ENCODE peak calls at places on chromosomes 6 and 20, in seven cellular contexts. P, R, V, O, J, E and I are unnamed samples.

GRCh38 chr6:31495580-31495979 is 2.4 kb upstream of the MICB start:
- DNase-seq in O (no peak), P (no peak), V (no peak), J (no peak), R (no peak), E (no peak), I (no peak)

GRCh38 chr6:21227486-21227885 is 366.1 kb upstream of the SOX4 start:
- DNase-seq in V (no peak), J (no peak), R (no peak), P (no peak), O (no peak), E (no peak), I (no peak)

GRCh38 chr6:13081189-13081563 is 247.2 kb downstream of the TBC1D7 start:
- DNase-seq in E (no peak), V (no peak), P (no peak), O (no peak), R (no peak), J (no peak), I (no peak)

GRCh38 chr6:30782425-30783014 is 38.2 kb upstream of the IER3 start:
- DNase-seq in V (no peak), P (no peak), J (no peak), E (no peak), O (no peak), R (no peak), I (no peak)

GRCh38 chr6:17968081-17968518 is 19.3 kb downstream of the KIF13A start:
- DNase-seq in E (no peak), R (no peak), J (no peak), O (no peak), P (no peak), V (no peak), I (no peak)

GRCh38 chr6:21538186-21538798 is 55.3 kb upstream of the SOX4 start:
- DNase-seq in E (no peak), O (no peak), P (no peak), J (no peak), R (no peak), V (no peak), I (no peak)

GRCh38 chr20:6533828-6534388 is 233.6 kb upstream of the BMP2 start:
- DNase-seq in E (no peak), R (no peak), J (no peak), O (no peak), P (no peak), V (no peak), I (no peak)

GRCh38 chr20:20498081-20498861 is 130.4 kb downstream of the INSM1 start:
- DNase-seq in P (no peak), R (no peak), E (no peak), V (no peak), O (peak; percentile 15), J (no peak), I (no peak)

GRCh38 chr6:168155193-168155592 is 76.2 kb upstream of the FRMD1 start:
- DNase-seq in J (no peak), P (no peak), O (no peak), V (no peak), E (no peak), R (no peak), I (no peak)

GRCh38 chr6:142764306-142764705 is 180.7 kb downstream of the HIVEP2 start:
- DNase-seq in R (no peak), J (no peak), E (no peak), V (no peak), P (no peak), O (no peak), I (no peak)

GRCh38 chr6:13488015-13488895 is 855 bp upstream of the GFOD1 start:
- DNase-seq in P (peak; percentile 59), R (peak; percentile 61), J (peak; percentile 58), O (peak; percentile 11), V (peak; percentile 74), E (no peak), I (no peak)

GRCh38 chr6:1686117-1687098 is 76.7 kb downstream of the FOXC1 start:
- DNase-seq in V (no peak), R (no peak), E (no peak), P (no peak), O (no peak), J (peak; percentile 96), I (no peak)

GRCh38 chr20:15637971-15638754 is 935.1 kb downstream of the KIF16B start:
- DNase-seq in E (no peak), R (no peak), J (no peak), V (no peak), O (peak; percentile 17), P (no peak), I (no peak)

GRCh38 chr6:41373919-41374617 is 38.7 kb downstream of the NCR2 start:
- DNase-seq in V (no peak), O (no peak), E (no peak), J (peak; percentile 11), P (no peak), R (no peak), I (no peak)

GRCh38 chr6:1311400-1312192 is at the start of gene FOXQ1:
- DNase-seq in E (no peak), P (peak; percentile 77), O (no peak), J (peak; percentile 51), R (peak; percentile 77), V (no peak), I (no peak)

GRCh38 chr20:45547206-45547770 is at the start of gene EPPIN:
- DNase-seq in V (no peak), P (no peak), E (no peak), O (no peak), J (no peak), R (no peak), I (no peak)

GRCh38 chr6:41426438-41426851 is 91.0 kb downstream of the NCR2 start:
- DNase-seq in V (no peak), E (no peak), O (no peak), J (no peak), R (no peak), P (no peak), I (no peak)

GRCh38 chr6:159871911-159872310 is 18.9 kb upstream of the MAS1 start:
- DNase-seq in P (no peak), R (no peak), E (no peak), J (no peak), O (no peak), V (no peak), I (no peak)

GRCh38 chr6:13248053-13248452 is 80.3 kb downstream of the TBC1D7 start:
- DNase-seq in E (no peak), J (peak; percentile 60), R (no peak), V (no peak), O (no peak), P (no peak), I (peak; percentile 16)

GRCh38 chr6:72624557-72625160 is 2.8 kb downstream of the KCNQ5 start:
- DNase-seq in J (no peak), O (no peak), E (no peak), R (no peak), V (no peak), P (no peak), I (no peak)

GRCh38 chr6:35522660-35523658 is 10.3 kb upstream of the TULP1 start:
- DNase-seq in R (peak; percentile 76), J (peak; percentile 39), V (peak; percentile 85), P (peak; percentile 74), E (peak; percentile 66), O (peak; percentile 89), I (peak; percentile 52)

GRCh38 chr6:167815296-167815980 is 11.3 kb upstream of the AFDN start:
- DNase-seq in V (no peak), O (no peak), E (no peak), R (no peak), J (no peak), P (no peak), I (no peak)

GRCh38 chr6:169567809-169568208 is 134.0 kb downstream of the WDR27 start:
- DNase-seq in V (no peak), P (no peak), E (no peak), R (no peak), J (no peak), O (no peak), I (no peak)

GRCh38 chr6:129498950-129499870 is 210.8 kb downstream of the ARHGAP18 start:
- DNase-seq in J (no peak), V (no peak), R (peak; percentile 26), O (no peak), E (peak; percentile 9), P (no peak), I (no peak)

GRCh38 chr6:2020909-2021308 is 224.5 kb downstream of the GMDS start:
- DNase-seq in E (no peak), J (peak; percentile 81), V (no peak), R (no peak), O (no peak), P (no peak), I (no peak)

GRCh38 chr6:109455502-109456282 is at the start of gene MICAL1:
- DNase-seq in O (peak; percentile 55), J (peak; percentile 70), E (peak; percentile 57), P (peak; percentile 90), V (peak; percentile 85), R (peak; percentile 90), I (no peak)

GRCh38 chr6:98574991-98575390 is 259.4 kb upstream of the POU3F2 start:
- DNase-seq in P (peak; percentile 42), O (no peak), E (no peak), R (peak; percentile 52), J (no peak), V (peak; percentile 66), I (no peak)

GRCh38 chr6:52305948-52306767 is 21.6 kb upstream of the MCM3 start:
- DNase-seq in R (no peak), E (no peak), O (no peak), P (no peak), V (no peak), J (no peak), I (no peak)

GRCh38 chr6:3610206-3610605 is 141.3 kb downstream of the PXDC1 start:
- DNase-seq in O (no peak), R (no peak), E (no peak), V (no peak), J (no peak), P (no peak), I (no peak)

GRCh38 chr6:109381007-109381746 is 1.1 kb downstream of the CD164 start:
- DNase-seq in J (peak; percentile 47), V (no peak), R (no peak), P (no peak), O (no peak), E (peak; percentile 10), I (no peak)

GRCh38 chr6:4656106-4656505 is 120.1 kb upstream of the CDYL start:
- DNase-seq in E (no peak), P (no peak), R (no peak), V (no peak), J (no peak), O (no peak), I (no peak)

GRCh38 chr20:1160991-1161390 is 23.8 kb downstream of the TMEM74B start:
- DNase-seq in O (no peak), P (no peak), J (no peak), R (no peak), E (no peak), V (no peak), I (no peak)